ENCODE peak calls at places on chromosome 5, in four cellular contexts. W is epithelial cell of proximal tubule; X is stimulated activated CD4-positive, alpha-beta T cell treated with anti-CD3 and anti-CD28 coated beads, Interleukin-15, amount 100 ng/mL, for 24 hours; A is fibroblast of pulmonary artery. L is an unnamed sample.

GRCh38 chr5:39202594-39203290 is 16.6 kb downstream of the FYB1 start:
- DNase-seq in W (no peak), X (peak; percentile 41), A (no peak), L (no peak)

GRCh38 chr5:57410374-57411320 is 72.0 kb downstream of the ACTBL2 start:
- DNase-seq in W (no peak), X (no peak), A (no peak), L (no peak)

GRCh38 chr5:134140530-134141201 is 26.2 kb downstream of the TCF7 start:
- DNase-seq in W (no peak), X (peak; percentile 77), A (peak; percentile 80), L (peak; percentile 89)

GRCh38 chr5:87004101-87004500 is 263.6 kb upstream of the RASA1 start:
- DNase-seq in W (no peak), X (no peak), A (peak; percentile 33), L (no peak)

GRCh38 chr5:65873181-65873580 is 53.2 kb upstream of the ERBIN start:
- DNase-seq in W (no peak), X (no peak), A (peak; percentile 27), L (no peak)

GRCh38 chr5:74336286-74336685 is 304.2 kb downstream of the ENC1 start:
- DNase-seq in W (no peak), X (no peak), A (no peak), L (peak; percentile 12)

GRCh38 chr5:54561646-54562045 is 44.1 kb downstream of the SNX18 start:
- DNase-seq in W (no peak), X (no peak), A (no peak), L (no peak)

GRCh38 chr5:90015584-90016018 is 394.0 kb downstream of the CETN3 start:
- DNase-seq in W (no peak), X (no peak), A (peak; percentile 74), L (no peak)

GRCh38 chr5:60205071-60205470 is 311.5 kb upstream of the PDE4D start:
- DNase-seq in W (no peak), X (no peak), A (no peak), L (no peak)

GRCh38 chr5:171520300-171521170 is 101.1 kb downstream of the FGF18 start:
- DNase-seq in W (no peak), X (no peak), A (peak; percentile 13), L (no peak)

GRCh38 chr5:2207966-2208544 is 325.3 kb upstream of the IRX4 start:
- DNase-seq in W (no peak), X (no peak), A (peak; percentile 1), L (no peak)

GRCh38 chr5:53091304-53091703 is 18.3 kb downstream of the MOCS2 start:
- DNase-seq in W (no peak), X (no peak), A (peak; percentile 76), L (no peak)

GRCh38 chr5:67010684-67011409 is 185.8 kb downstream of the CD180 start:
- DNase-seq in W (no peak), X (peak; percentile 57), A (peak; percentile 69), L (no peak)

GRCh38 chr5:143826909-143827514 is 15.1 kb downstream of the HMHB1 start:
- DNase-seq in W (no peak), X (peak; percentile 47), A (no peak), L (peak; percentile 12)

GRCh38 chr5:2755371-2755715 is 3.9 kb upstream of the IRX2 start:
- DNase-seq in W (no peak), X (no peak), A (no peak), L (no peak)

GRCh38 chr5:161190778-161191177 is 338.8 kb upstream of the ATP10B start:
- DNase-seq in W (peak; percentile 26), X (no peak), A (no peak), L (no peak)

GRCh38 chr5:120430572-120430971 is 33.5 kb upstream of the PRR16 start:
- DNase-seq in W (no peak), X (no peak), A (no peak), L (no peak)

GRCh38 chr5:58842851-58843250 is 260.0 kb downstream of the RAB3C start:
- DNase-seq in W (no peak), X (no peak), A (peak; percentile 6), L (no peak)

GRCh38 chr5:125199968-125200841 is 453.8 kb upstream of the ZNF608 start:
- DNase-seq in W (no peak), X (no peak), A (peak; percentile 10), L (peak; percentile 36)

GRCh38 chr5:120388016-120388781 is 75.9 kb upstream of the PRR16 start:
- DNase-seq in W (peak; percentile 22), X (no peak), A (peak; percentile 95), L (no peak)

GRCh38 chr5:58410441-58410840 is 49.4 kb downstream of the PLK2 start:
- DNase-seq in W (peak; percentile 38), X (no peak), A (peak; percentile 90), L (no peak)

GRCh38 chr5:87268970-87269377 is 1.3 kb downstream of the RASA1 start:
- DNase-seq in W (no peak), X (no peak), A (no peak), L (no peak)